ENCODE peak calls at places on chromosome 17, in nine cellular contexts. One of them, this sample, is unnamed. For H3K4me1, the result is how much of the 10 kb centered on the place peaks cover.

GRCh38 chr17:62704381-62704971 is 77.0 kb downstream of the MRC2 start:
- DNase-seq in upper lobe of right lung: peak
- DNase-seq in cardiac muscle cell: peak
- DNase-seq in RWPE2: peak
- DNase-seq in ascending aorta: no peak
- DNase-seq in heart right ventricle: no peak
- DNase-seq in fibroblast of lung: peak
- DNase-seq in CD8-positive, alpha-beta T cell: no peak
- DNase-seq in CD8-positive, alpha-beta memory T cell: no peak
- DNase-seq in this sample: no peak

GRCh38 chr17:19346351-19347255 is 15.9 kb downstream of the B9D1 start:
- DNase-seq in ascending aorta: peak
- DNase-seq in cardiac muscle cell: no peak
- DNase-seq in heart right ventricle: peak
- DNase-seq in RWPE2: peak
- DNase-seq in CD8-positive, alpha-beta T cell: no peak
- DNase-seq in fibroblast of lung: peak
- DNase-seq in CD8-positive, alpha-beta memory T cell: no peak
- DNase-seq in upper lobe of right lung: peak
- DNase-seq in this sample: peak

GRCh38 chr17:14919049-14919545 is 346.0 kb downstream of the PMP22 start:
- DNase-seq in ascending aorta: no peak
- DNase-seq in CD8-positive, alpha-beta memory T cell: no peak
- DNase-seq in upper lobe of right lung: no peak
- DNase-seq in cardiac muscle cell: no peak
- DNase-seq in fibroblast of lung: no peak
- DNase-seq in heart right ventricle: no peak
- DNase-seq in CD8-positive, alpha-beta T cell: no peak
- DNase-seq in RWPE2: no peak
- DNase-seq in this sample: no peak

GRCh38 chr17:18002171-18002570 is 29.5 kb downstream of the DRC3 start:
- DNase-seq in cardiac muscle cell: no peak
- DNase-seq in upper lobe of right lung: no peak
- DNase-seq in fibroblast of lung: no peak
- DNase-seq in RWPE2: no peak
- DNase-seq in CD8-positive, alpha-beta memory T cell: no peak
- DNase-seq in CD8-positive, alpha-beta T cell: no peak
- DNase-seq in heart right ventricle: no peak
- DNase-seq in ascending aorta: no peak
- DNase-seq in this sample: no peak

GRCh38 chr17:39643271-39643670 is 6.3 kb downstream of the STARD3 start:
- DNase-seq in ascending aorta: no peak
- DNase-seq in fibroblast of lung: peak
- DNase-seq in CD8-positive, alpha-beta memory T cell: no peak
- DNase-seq in cardiac muscle cell: peak
- DNase-seq in CD8-positive, alpha-beta T cell: no peak
- DNase-seq in heart right ventricle: no peak
- DNase-seq in RWPE2: no peak
- DNase-seq in upper lobe of right lung: no peak
- DNase-seq in this sample: no peak

GRCh38 chr17:2194778-2195417 is 108.7 kb downstream of the SMG6 start:
- DNase-seq in upper lobe of right lung: no peak
- DNase-seq in ascending aorta: no peak
- DNase-seq in CD8-positive, alpha-beta memory T cell: no peak
- DNase-seq in CD8-positive, alpha-beta T cell: no peak
- DNase-seq in fibroblast of lung: no peak
- DNase-seq in RWPE2: no peak
- DNase-seq in heart right ventricle: no peak
- DNase-seq in cardiac muscle cell: no peak
- DNase-seq in this sample: no peak

GRCh38 chr17:9824797-9825338 is 856 bp upstream of the GLP2R start:
- DNase-seq in CD8-positive, alpha-beta T cell: no peak
- DNase-seq in ascending aorta: no peak
- DNase-seq in heart right ventricle: no peak
- DNase-seq in upper lobe of right lung: no peak
- DNase-seq in RWPE2: no peak
- DNase-seq in fibroblast of lung: no peak
- DNase-seq in cardiac muscle cell: no peak
- DNase-seq in CD8-positive, alpha-beta memory T cell: no peak
- DNase-seq in this sample: no peak

GRCh38 chr17:50466371-50467113 is 2.1 kb downstream of the CHAD start:
- DNase-seq in heart right ventricle: no peak
- DNase-seq in upper lobe of right lung: no peak
- DNase-seq in cardiac muscle cell: no peak
- DNase-seq in fibroblast of lung: no peak
- DNase-seq in ascending aorta: no peak
- DNase-seq in RWPE2: no peak
- DNase-seq in CD8-positive, alpha-beta T cell: no peak
- DNase-seq in CD8-positive, alpha-beta memory T cell: no peak
- DNase-seq in this sample: no peak

GRCh38 chr17:47996201-47996600 is 25.3 kb downstream of the CDK5RAP3 start:
- DNase-seq in CD8-positive, alpha-beta T cell: no peak
- DNase-seq in cardiac muscle cell: no peak
- DNase-seq in ascending aorta: no peak
- DNase-seq in heart right ventricle: no peak
- DNase-seq in RWPE2: no peak
- DNase-seq in upper lobe of right lung: no peak
- DNase-seq in CD8-positive, alpha-beta memory T cell: no peak
- DNase-seq in fibroblast of lung: no peak
- DNase-seq in this sample: peak

GRCh38 chr17:14307560-14308024 is 6.7 kb downstream of the HS3ST3B1 start:
- DNase-seq in CD8-positive, alpha-beta T cell: no peak
- DNase-seq in CD8-positive, alpha-beta memory T cell: no peak
- DNase-seq in fibroblast of lung: peak
- DNase-seq in upper lobe of right lung: no peak
- DNase-seq in RWPE2: no peak
- DNase-seq in cardiac muscle cell: no peak
- DNase-seq in ascending aorta: no peak
- DNase-seq in heart right ventricle: no peak
- DNase-seq in this sample: no peak

GRCh38 chr17:67055041-67055443 is 10.7 kb downstream of the CACNG1 start:
- DNase-seq in RWPE2: peak
- DNase-seq in upper lobe of right lung: no peak
- DNase-seq in fibroblast of lung: no peak
- DNase-seq in CD8-positive, alpha-beta T cell: no peak
- DNase-seq in cardiac muscle cell: no peak
- DNase-seq in CD8-positive, alpha-beta memory T cell: no peak
- DNase-seq in heart right ventricle: no peak
- DNase-seq in ascending aorta: peak
- DNase-seq in this sample: no peak

GRCh38 chr17:10875984-10876555 is 38.2 kb upstream of the PIRT start:
- DNase-seq in CD8-positive, alpha-beta T cell: no peak
- DNase-seq in RWPE2: no peak
- DNase-seq in ascending aorta: peak
- DNase-seq in upper lobe of right lung: peak
- DNase-seq in CD8-positive, alpha-beta memory T cell: no peak
- DNase-seq in fibroblast of lung: peak
- DNase-seq in cardiac muscle cell: peak
- DNase-seq in heart right ventricle: peak
- DNase-seq in this sample: peak

GRCh38 chr17:32452281-32452680 is 8.0 kb downstream of the PSMD11 start:
- DNase-seq in RWPE2: no peak
- DNase-seq in ascending aorta: no peak
- DNase-seq in CD8-positive, alpha-beta T cell: no peak
- DNase-seq in heart right ventricle: no peak
- DNase-seq in CD8-positive, alpha-beta memory T cell: no peak
- DNase-seq in fibroblast of lung: peak
- DNase-seq in cardiac muscle cell: no peak
- DNase-seq in upper lobe of right lung: no peak
- DNase-seq in this sample: no peak

GRCh38 chr17:78355701-78356100 is 4.2 kb downstream of the SOCS3 start:
- DNase-seq in fibroblast of lung: no peak
- DNase-seq in heart right ventricle: no peak
- DNase-seq in CD8-positive, alpha-beta T cell: no peak
- DNase-seq in CD8-positive, alpha-beta memory T cell: no peak
- DNase-seq in upper lobe of right lung: no peak
- DNase-seq in RWPE2: no peak
- DNase-seq in cardiac muscle cell: no peak
- DNase-seq in ascending aorta: no peak
- DNase-seq in this sample: no peak
- H3K4me3 ChIP-seq in fibroblast of lung: no peak
- H3K4me3 ChIP-seq in heart right ventricle: no peak
- H3K4me3 ChIP-seq in CD8-positive, alpha-beta T cell: no peak
- H3K4me3 ChIP-seq in CD8-positive, alpha-beta memory T cell: peak
- H3K4me3 ChIP-seq in upper lobe of right lung: peak
- H3K4me3 ChIP-seq in RWPE2: no peak
- H3K4me3 ChIP-seq in cardiac muscle cell: no peak
- H3K4me3 ChIP-seq in ascending aorta: no peak
- H3K4me3 ChIP-seq in this sample: no peak

GRCh38 chr17:7478276-7479138 is 924 bp downstream of the ZBTB4 start:
- DNase-seq in ascending aorta: peak
- DNase-seq in fibroblast of lung: peak
- DNase-seq in cardiac muscle cell: peak
- DNase-seq in RWPE2: no peak
- DNase-seq in CD8-positive, alpha-beta T cell: peak
- DNase-seq in upper lobe of right lung: peak
- DNase-seq in CD8-positive, alpha-beta memory T cell: peak
- DNase-seq in heart right ventricle: peak
- DNase-seq in this sample: peak

GRCh38 chr17:7476951-7477350 is 2.5 kb downstream of the ZBTB4 start:
- DNase-seq in RWPE2: no peak
- DNase-seq in ascending aorta: no peak
- DNase-seq in CD8-positive, alpha-beta memory T cell: no peak
- DNase-seq in cardiac muscle cell: no peak
- DNase-seq in fibroblast of lung: no peak
- DNase-seq in CD8-positive, alpha-beta T cell: no peak
- DNase-seq in upper lobe of right lung: no peak
- DNase-seq in heart right ventricle: no peak
- DNase-seq in this sample: no peak

GRCh38 chr17:7479389-7480192 is at the start of gene ZBTB4:
- DNase-seq in RWPE2: no peak
- DNase-seq in CD8-positive, alpha-beta T cell: peak
- DNase-seq in ascending aorta: peak
- DNase-seq in upper lobe of right lung: peak
- DNase-seq in cardiac muscle cell: peak
- DNase-seq in CD8-positive, alpha-beta memory T cell: peak
- DNase-seq in fibroblast of lung: peak
- DNase-seq in heart right ventricle: peak
- DNase-seq in this sample: peak

GRCh38 chr17:7477392-7478275 is 1.8 kb downstream of the ZBTB4 start:
- DNase-seq in heart right ventricle: peak
- DNase-seq in RWPE2: no peak
- DNase-seq in cardiac muscle cell: peak
- DNase-seq in CD8-positive, alpha-beta T cell: no peak
- DNase-seq in ascending aorta: no peak
- DNase-seq in CD8-positive, alpha-beta memory T cell: peak
- DNase-seq in upper lobe of right lung: peak
- DNase-seq in fibroblast of lung: peak
- DNase-seq in this sample: no peak

DNA sequence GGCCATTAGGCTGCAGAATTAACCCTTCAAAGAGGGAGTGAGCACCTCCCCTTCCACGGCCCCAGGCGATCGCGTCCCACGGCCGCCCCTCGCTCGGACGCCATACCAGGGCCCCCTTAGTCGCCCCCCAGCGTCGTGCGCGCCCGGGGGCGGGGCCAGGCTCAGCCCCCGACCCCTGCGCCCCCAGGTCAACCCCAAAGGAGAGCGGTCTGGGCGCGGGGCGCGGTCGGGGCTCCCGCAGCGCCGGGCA is 367 bp downstream of the ZBTB4 start:
- DNase-seq in ascending aorta: no peak
- DNase-seq in cardiac muscle cell: no peak
- DNase-seq in fibroblast of lung: no peak
- DNase-seq in heart right ventricle: no peak
- DNase-seq in CD8-positive, alpha-beta memory T cell: no peak
- DNase-seq in CD8-positive, alpha-beta T cell: no peak
- DNase-seq in upper lobe of right lung: no peak
- DNase-seq in RWPE2: no peak
- DNase-seq in this sample: no peak
- H3K4me1 ChIP-seq in ascending aorta: under half
- H3K4me1 ChIP-seq in cardiac muscle cell: under half
- H3K4me1 ChIP-seq in fibroblast of lung: under half
- H3K4me1 ChIP-seq in heart right ventricle: half or more
- H3K4me1 ChIP-seq in CD8-positive, alpha-beta memory T cell: under half
- H3K4me1 ChIP-seq in CD8-positive, alpha-beta T cell: under half
- H3K4me1 ChIP-seq in upper lobe of right lung: under half
- H3K4me1 ChIP-seq in RWPE2: under half
- H3K4me1 ChIP-seq in this sample: under half

GRCh38 chr17:43714338-43715149 is 44.0 kb downstream of the SOST start:
- DNase-seq in cardiac muscle cell: no peak
- DNase-seq in RWPE2: no peak
- DNase-seq in ascending aorta: no peak
- DNase-seq in upper lobe of right lung: no peak
- DNase-seq in CD8-positive, alpha-beta T cell: no peak
- DNase-seq in heart right ventricle: no peak
- DNase-seq in CD8-positive, alpha-beta memory T cell: no peak
- DNase-seq in fibroblast of lung: peak
- DNase-seq in this sample: no peak
- H3K4me3 ChIP-seq in cardiac muscle cell: no peak
- H3K4me3 ChIP-seq in RWPE2: no peak
- H3K4me3 ChIP-seq in ascending aorta: peak
- H3K4me3 ChIP-seq in upper lobe of right lung: no peak
- H3K4me3 ChIP-seq in CD8-positive, alpha-beta T cell: no peak
- H3K4me3 ChIP-seq in heart right ventricle: no peak
- H3K4me3 ChIP-seq in CD8-positive, alpha-beta memory T cell: no peak
- H3K4me3 ChIP-seq in fibroblast of lung: no peak
- H3K4me3 ChIP-seq in this sample: peak

GRCh38 chr17:8420041-8420934 is 15.4 kb upstream of the NDEL1 start:
- DNase-seq in ascending aorta: peak
- DNase-seq in fibroblast of lung: peak
- DNase-seq in CD8-positive, alpha-beta memory T cell: no peak
- DNase-seq in CD8-positive, alpha-beta T cell: no peak
- DNase-seq in cardiac muscle cell: peak
- DNase-seq in upper lobe of right lung: peak
- DNase-seq in heart right ventricle: peak
- DNase-seq in RWPE2: no peak
- DNase-seq in this sample: no peak

GRCh38 chr17:8419305-8419704 is 16.4 kb upstream of the NDEL1 start:
- DNase-seq in fibroblast of lung: no peak
- DNase-seq in cardiac muscle cell: no peak
- DNase-seq in CD8-positive, alpha-beta memory T cell: no peak
- DNase-seq in CD8-positive, alpha-beta T cell: no peak
- DNase-seq in heart right ventricle: no peak
- DNase-seq in RWPE2: no peak
- DNase-seq in ascending aorta: no peak
- DNase-seq in upper lobe of right lung: no peak
- DNase-seq in this sample: no peak

GRCh38 chr17:8418471-8418870 is 17.2 kb upstream of the NDEL1 start:
- DNase-seq in RWPE2: no peak
- DNase-seq in CD8-positive, alpha-beta T cell: no peak
- DNase-seq in CD8-positive, alpha-beta memory T cell: no peak
- DNase-seq in upper lobe of right lung: no peak
- DNase-seq in heart right ventricle: no peak
- DNase-seq in cardiac muscle cell: no peak
- DNase-seq in fibroblast of lung: no peak
- DNase-seq in ascending aorta: no peak
- DNase-seq in this sample: no peak

GRCh38 chr17:8421571-8421970 is 14.1 kb upstream of the NDEL1 start:
- DNase-seq in fibroblast of lung: no peak
- DNase-seq in RWPE2: no peak
- DNase-seq in ascending aorta: peak
- DNase-seq in CD8-positive, alpha-beta T cell: no peak
- DNase-seq in heart right ventricle: no peak
- DNase-seq in upper lobe of right lung: no peak
- DNase-seq in CD8-positive, alpha-beta memory T cell: no peak
- DNase-seq in cardiac muscle cell: no peak
- DNase-seq in this sample: no peak

DNA sequence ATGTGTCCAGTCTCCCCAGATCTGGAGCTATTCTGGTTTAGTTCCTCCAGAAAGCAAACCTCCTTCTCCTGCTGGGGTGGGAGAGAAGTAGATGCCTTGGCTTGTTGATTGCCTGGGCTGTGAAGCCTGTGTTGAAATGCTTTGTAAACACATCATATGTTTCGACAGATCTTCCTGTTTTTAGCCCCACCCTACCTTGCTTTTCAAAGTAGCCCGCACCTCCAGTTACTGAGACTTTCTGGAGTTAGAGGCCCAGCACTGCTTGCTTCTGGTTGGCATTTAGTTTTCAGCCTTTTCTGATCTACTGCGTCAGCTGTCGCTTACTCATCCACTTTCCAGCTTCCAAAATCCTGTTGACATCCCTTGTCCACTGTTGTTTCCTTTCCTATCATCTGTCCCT is 17.9 kb upstream of the NDEL1 start:
- DNase-seq in CD8-positive, alpha-beta T cell: no peak
- DNase-seq in fibroblast of lung: no peak
- DNase-seq in CD8-positive, alpha-beta memory T cell: no peak
- DNase-seq in ascending aorta: peak
- DNase-seq in RWPE2: no peak
- DNase-seq in heart right ventricle: no peak
- DNase-seq in cardiac muscle cell: no peak
- DNase-seq in upper lobe of right lung: no peak
- DNase-seq in this sample: no peak
- H3K4me1 ChIP-seq in CD8-positive, alpha-beta T cell: under half
- H3K4me1 ChIP-seq in fibroblast of lung: under half
- H3K4me1 ChIP-seq in CD8-positive, alpha-beta memory T cell: under half
- H3K4me1 ChIP-seq in ascending aorta: under half
- H3K4me1 ChIP-seq in RWPE2: under half
- H3K4me1 ChIP-seq in heart right ventricle: under half
- H3K4me1 ChIP-seq in cardiac muscle cell: under half
- H3K4me1 ChIP-seq in upper lobe of right lung: under half
- H3K4me1 ChIP-seq in this sample: under half